ENCODE peak calls at places on chromosomes 5 and 9, in nine cellular contexts. D is ovary, Q is heart left ventricle, M is transverse colon, C is stomach, H is spleen, V is tibial nerve, T is upper lobe of left lung, Z is endothelial cell of umbilical vein. L is an unnamed sample. For H3K4me1, the result is how much of the 10 kb centered on the place peaks cover.

GRCh38 chr5:36241636-36242533 is at the start of gene NADK2:
- DNase-seq in D (peak), Q (peak), M (peak), C (peak), H (peak), V (peak), T (peak), Z (peak), L (peak)

GRCh38 chr5:122142480-122142879 is 13.1 kb downstream of the ZNF474 start:
- DNase-seq in D (no peak), Q (no peak), M (no peak), C (no peak), H (no peak), V (no peak), T (no peak), Z (no peak), L (no peak)

GRCh38 chr5:179259731-179260323 is 85.4 kb downstream of the ADAMTS2 start:
- DNase-seq in D (no peak), Q (no peak), M (no peak), C (peak), H (peak), V (no peak), T (peak), Z (no peak), L (peak)

GRCh38 chr5:39331993-39332392 is 32.3 kb downstream of the C9 start:
- DNase-seq in D (no peak), Q (no peak), M (no peak), C (no peak), H (no peak), V (no peak), T (no peak), Z (no peak), L (no peak)

GRCh38 chr5:119063579-119064379 is 7.1 kb upstream of the DMXL1 start:
- DNase-seq in D (no peak), Q (no peak), M (no peak), C (no peak), H (no peak), V (no peak), T (no peak), Z (no peak), L (no peak)

GRCh38 chr5:154430961-154431630 is 14.7 kb upstream of the SAP30L start:
- DNase-seq in D (no peak), Q (no peak), M (no peak), C (no peak), H (no peak), V (no peak), T (no peak), Z (no peak), L (no peak)

GRCh38 chr9:82890865-82891264 is 172.1 kb downstream of the RASEF start:
- DNase-seq in D (no peak), Q (no peak), M (no peak), C (no peak), H (no peak), V (no peak), T (no peak), Z (no peak), L (no peak)

GRCh38 chr5:180095545-180095944 is 24.0 kb upstream of the RNF130 start:
- DNase-seq in D (no peak), Q (no peak), M (no peak), C (no peak), H (peak), V (no peak), T (no peak), Z (no peak), L (no peak)

GRCh38 chr9:16100596-16101091 is 547.8 kb downstream of the CCDC171 start:
- DNase-seq in D (peak), Q (peak), M (peak), C (no peak), H (no peak), V (peak), T (peak), Z (no peak), L (no peak)

GRCh38 chr5:113142186-113142585 is 165.6 kb downstream of the DCP2 start:
- DNase-seq in D (no peak), Q (no peak), M (no peak), C (no peak), H (no peak), V (no peak), T (no peak), Z (no peak), L (no peak)

GRCh38 chr5:179484761-179485160 is 65.6 kb upstream of the RUFY1 start:
- DNase-seq in D (no peak), Q (no peak), M (no peak), C (no peak), H (peak), V (no peak), T (no peak), Z (no peak), L (no peak)

GRCh38 chr5:61234019-61234418 is 71.8 kb upstream of the SMIM15 start:
- DNase-seq in D (no peak), Q (no peak), M (no peak), C (no peak), H (no peak), V (no peak), T (no peak), Z (no peak), L (no peak)

GRCh38 chr9:127133739-127134167 is 11.3 kb upstream of the ANGPTL2 start:
- DNase-seq in D (peak), Q (peak), M (peak), C (peak), H (no peak), V (peak), T (no peak), Z (no peak), L (no peak)
- TF ChIP-seq POLR2A in D (no peak), Q (peak), M (no peak), C (no peak), H (no peak), V (no peak), T (no peak), Z (no peak), L (no peak)

GRCh38 chr9:68896495-68896894 is 117.4 kb downstream of the PRKACG start:
- DNase-seq in D (no peak), Q (peak), M (no peak), C (no peak), H (no peak), V (no peak), T (no peak), Z (no peak), L (no peak)
- H3K4me1 ChIP-seq in D (under half), Q (under half), M (under half), C (under half), H (under half), V (under half), T (under half), Z (under half), L (under half)

DNA sequence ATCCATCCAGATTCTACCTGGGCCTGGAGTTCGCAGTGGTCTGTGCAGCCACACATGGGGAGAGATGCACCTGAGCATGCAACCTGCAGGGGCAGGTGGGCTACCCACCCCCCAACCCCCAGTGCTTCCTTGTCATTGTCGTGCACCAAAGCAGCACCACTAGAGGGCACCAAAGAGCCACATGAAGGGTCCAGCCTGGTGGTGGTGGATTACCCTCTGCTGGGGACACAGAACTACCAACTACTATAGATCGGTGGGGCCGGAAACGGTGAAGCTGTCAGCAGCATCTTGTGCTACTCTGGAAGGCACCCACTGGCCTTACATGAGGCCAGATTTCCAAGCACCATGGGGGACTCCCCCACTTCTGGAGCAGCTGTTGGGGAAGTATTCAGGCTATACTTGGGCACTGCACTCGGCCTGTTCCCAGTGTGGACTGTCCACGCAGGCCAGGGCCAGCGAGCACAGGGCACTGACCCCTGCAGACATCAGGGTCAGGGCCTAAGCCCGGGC is 60.2 kb upstream of the TBC1D2 start:
- DNase-seq in D (peak), Q (peak), M (peak), C (peak), H (peak), V (peak), T (peak), Z (peak), L (peak)
- TF ChIP-seq POLR2A in D (no peak), Q (no peak), M (no peak), C (no peak), H (no peak), V (no peak), T (no peak), Z (no peak), L (no peak)

DNA sequence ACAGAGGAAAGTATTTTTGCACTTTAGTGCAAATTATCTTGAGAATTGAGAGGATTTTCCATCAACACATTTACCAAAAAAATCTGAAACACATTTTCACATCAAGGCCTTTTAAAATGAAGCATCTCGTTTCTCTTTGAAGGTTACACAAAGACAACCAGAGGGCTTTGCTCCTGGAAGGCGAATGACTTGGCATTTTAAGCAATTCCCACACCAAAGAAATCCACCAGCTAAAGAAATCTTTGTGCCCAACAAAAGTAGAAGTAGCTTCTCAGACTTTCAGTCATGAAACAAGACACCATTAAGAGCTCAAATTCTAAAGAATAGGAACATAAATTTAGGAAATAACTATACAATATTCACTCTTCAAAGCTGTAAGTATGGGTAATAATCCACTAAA is 59.9 kb downstream of the HABP4 start:
- DNase-seq in D (no peak), Q (no peak), M (no peak), C (no peak), H (no peak), V (no peak), T (no peak), Z (no peak), L (no peak)
- H3K4me1 ChIP-seq in D (under half), Q (under half), M (under half), C (under half), H (under half), V (under half), T (under half), Z (under half), L (under half)

GRCh38 chr9:134407123-134407779 is 81.0 kb downstream of the RXRA start:
- DNase-seq in D (peak), Q (peak), M (peak), C (peak), H (peak), V (peak), T (peak), Z (peak), L (peak)
- TF ChIP-seq POLR2A in D (no peak), Q (peak), M (no peak), C (no peak), H (no peak), V (no peak), T (no peak), Z (no peak), L (peak)

GRCh38 chr5:143758015-143758414 is 53.9 kb upstream of the HMHB1 start:
- DNase-seq in D (no peak), Q (no peak), M (no peak), C (no peak), H (no peak), V (no peak), T (no peak), Z (no peak), L (no peak)

GRCh38 chr5:143760137-143760505 is 51.8 kb upstream of the HMHB1 start:
- DNase-seq in D (no peak), Q (no peak), M (no peak), C (no peak), H (no peak), V (no peak), T (no peak), Z (no peak), L (no peak)

GRCh38 chr5:143760755-143761154 is 51.2 kb upstream of the HMHB1 start:
- DNase-seq in D (no peak), Q (no peak), M (no peak), C (no peak), H (no peak), V (no peak), T (no peak), Z (no peak), L (no peak)

GRCh38 chr5:143758750-143759149 is 53.2 kb upstream of the HMHB1 start:
- DNase-seq in D (no peak), Q (peak), M (no peak), C (no peak), H (no peak), V (no peak), T (no peak), Z (no peak), L (no peak)

DNA sequence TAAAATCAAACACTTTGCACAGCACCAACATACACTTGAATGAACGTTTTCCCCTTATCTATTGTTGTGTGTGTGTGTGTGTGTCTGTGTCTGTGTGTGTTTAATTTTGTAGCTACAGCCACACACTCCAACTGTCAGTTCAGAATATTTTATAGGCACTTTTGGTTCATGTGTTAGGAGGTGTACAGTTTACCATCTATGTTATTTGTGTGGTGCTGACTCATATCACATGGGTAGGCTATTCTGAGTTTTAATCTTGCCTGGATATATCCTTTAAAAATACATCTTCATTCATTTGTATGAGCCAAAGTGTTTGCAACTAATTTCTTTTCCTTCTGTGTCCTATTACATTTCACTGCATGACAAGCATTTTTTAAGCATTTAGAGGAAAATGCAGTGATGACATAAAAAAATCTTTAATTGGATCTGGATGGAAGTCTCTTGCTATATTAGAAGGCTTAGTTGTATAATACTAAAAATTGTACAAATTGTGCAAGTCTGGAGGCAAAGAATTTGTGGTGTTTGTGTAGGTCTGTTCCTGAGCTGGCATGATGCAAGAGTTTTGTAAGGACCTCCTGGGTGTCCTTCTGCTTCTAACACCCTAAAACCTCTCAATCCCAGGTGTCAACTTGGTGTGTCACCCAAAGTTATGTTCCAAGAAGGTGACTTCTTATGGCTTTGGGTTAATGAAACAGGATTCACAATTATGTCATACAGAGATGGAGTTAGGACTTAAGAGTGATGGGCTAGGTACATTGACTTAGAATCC is 52.4 kb upstream of the HMHB1 start:
- DNase-seq in D (no peak), Q (no peak), M (no peak), C (no peak), H (no peak), V (no peak), T (no peak), Z (no peak), L (no peak)
- H3K4me1 ChIP-seq in D (under half), Q (under half), M (under half), C (under half), H (under half), V (under half), T (under half), Z (under half), L (under half)

L was measured in adrenal gland.